ENCODE peak calls at places on chromosomes 2 and 18, in four cellular contexts. D is K562, W is GM12878, Y is HL-60. E is an unnamed sample.

GRCh38 chr2:30530346-30530745 is 83.3 kb downstream of the LCLAT1 start:
- DNase-seq in D (no peak), Y (no peak), W (no peak), E (no peak)

GRCh38 chr18:57150828-57151227 is 3.9 kb downstream of the BOD1L2 start:
- DNase-seq in Y (no peak), W (no peak), D (no peak), E (no peak)

GRCh38 chr18:55452123-55452611 is 135.8 kb downstream of the TCF4 start:
- DNase-seq in Y (no peak), W (no peak), D (peak), E (no peak)

GRCh38 chr2:18435425-18436037 is 124.9 kb downstream of the RDH14 start:
- DNase-seq in W (no peak), D (peak), Y (no peak), E (peak)

GRCh38 chr2:14079576-14079975 is 552.9 kb upstream of the LRATD1 start:
- DNase-seq in D (no peak), Y (no peak), W (no peak), E (no peak)

GRCh38 chr2:152585830-152586484 is 131.3 kb downstream of the PRPF40A start:
- DNase-seq in Y (no peak), W (no peak), D (peak), E (no peak)

GRCh38 chr2:219252900-219253752 is at the start of gene TUBA4B:
- DNase-seq in Y (no peak), W (no peak), D (peak), E (no peak)

GRCh38 chr2:232376260-232376659 is 2.3 kb upstream of the ALPP start:
- DNase-seq in Y (no peak), D (no peak), W (no peak), E (no peak)

GRCh38 chr2:126886201-126886905 is 12.3 kb upstream of the TEX51 start:
- DNase-seq in D (peak), W (no peak), Y (peak), E (peak)

GRCh38 chr2:62163106-62163831 is 32.6 kb upstream of the B3GNT2 start:
- DNase-seq in W (no peak), D (peak), Y (no peak), E (no peak)

GRCh38 chr2:174024524-174025270 is 59.5 kb upstream of the SP3 start:
- DNase-seq in D (no peak), Y (no peak), W (no peak), E (no peak)

GRCh38 chr2:219142329-219142728 is 18.3 kb downstream of the NHEJ1 start:
- DNase-seq in D (no peak), W (no peak), Y (no peak), E (no peak)

GRCh38 chr2:168705534-168706470 is 96.6 kb upstream of the NOSTRIN start:
- DNase-seq in W (no peak), D (peak), Y (no peak), E (no peak)

GRCh38 chr2:96500385-96501066 is 4.6 kb downstream of the NEURL3 start:
- DNase-seq in W (no peak), Y (no peak), D (no peak), E (no peak)

GRCh38 chr18:29154758-29155725 is 978.1 kb upstream of the CDH2 start:
- DNase-seq in W (no peak), Y (no peak), D (no peak), E (no peak)

GRCh38 chr2:48600204-48600813 is 17.3 kb upstream of the GTF2A1L start:
- DNase-seq in Y (no peak), W (no peak), D (peak), E (no peak)

GRCh38 chr2:100924122-100924519 is 78.0 kb upstream of the RPL31 start:
- DNase-seq in Y (no peak), D (no peak), W (no peak), E (no peak)

DNA sequence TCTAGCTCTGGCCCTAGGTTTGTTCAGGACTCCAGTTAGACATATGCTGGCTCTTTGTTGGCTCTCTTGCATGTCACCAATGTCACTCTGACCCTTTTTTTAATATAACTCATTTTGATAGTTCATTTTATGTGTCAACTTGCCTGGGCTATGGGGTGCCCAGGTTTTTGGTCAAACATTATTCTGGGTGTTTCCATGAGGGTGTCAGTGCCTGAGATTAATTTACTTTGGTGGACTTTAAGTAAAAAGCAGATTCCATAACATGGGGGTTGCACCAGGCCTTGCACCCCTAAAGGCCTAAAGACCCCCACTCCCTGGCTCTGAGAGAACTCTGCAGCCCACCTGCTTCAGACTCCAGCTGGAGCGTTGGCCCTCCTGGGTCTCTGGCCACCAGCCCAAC is 48.1 kb upstream of the SNTG2 start:
- DNase-seq in W (no peak), Y (no peak), D (no peak), E (no peak)
- TF ChIP-seq SPI1 in W (no peak), Y (no peak), D (no peak), E (no peak)

GRCh38 chr2:217711236-217711635 is 291.6 kb downstream of the TNS1 start:
- DNase-seq in Y (no peak), W (no peak), D (no peak), E (no peak)
- TF ChIP-seq SPI1 in Y (no peak), W (no peak), D (no peak), E (no peak)

GRCh38 chr18:7871560-7872456 is 304.7 kb downstream of the PTPRM start:
- DNase-seq in Y (no peak), W (no peak), D (no peak), E (no peak)
- TF ChIP-seq SPI1 in Y (no peak), W (no peak), D (no peak), E (no peak)

DNA sequence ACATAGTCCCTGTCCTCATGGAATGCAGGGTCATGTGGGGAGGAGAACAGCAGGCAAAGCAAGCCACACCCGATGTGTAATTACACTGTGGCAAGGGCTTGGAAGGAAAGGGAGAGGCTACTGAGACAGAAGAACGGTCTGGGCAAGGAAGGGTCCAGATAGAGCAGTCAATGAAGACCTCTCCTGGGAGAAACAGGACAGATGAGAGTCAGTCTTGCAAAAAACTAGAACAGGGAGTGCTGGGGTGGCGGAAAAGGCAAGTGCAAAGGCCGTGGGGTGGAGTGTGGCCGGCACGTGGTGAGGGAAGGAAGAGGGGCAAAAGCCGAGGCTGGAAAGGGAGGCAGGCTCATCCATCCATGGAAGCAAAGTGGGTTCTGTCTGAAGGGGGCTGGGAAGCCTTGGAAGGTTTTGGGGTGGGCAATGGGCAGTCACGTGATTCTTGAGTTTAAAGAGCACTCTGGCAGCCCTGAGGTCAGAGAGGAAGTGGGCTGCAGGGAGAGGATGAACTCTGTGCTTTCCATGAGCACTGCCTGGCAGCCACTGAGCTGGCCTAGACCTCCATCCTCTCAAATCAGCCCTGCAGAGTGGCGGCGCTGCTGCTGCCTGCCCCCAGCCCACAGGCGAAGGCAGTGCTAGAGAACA is 182.2 kb downstream of the INHBB start:
- DNase-seq in D (no peak), Y (no peak), W (no peak), E (no peak)
- TF ChIP-seq SPI1 in D (no peak), Y (no peak), W (no peak), E (no peak)

GRCh38 chr18:70411886-70412443 is 123.1 kb downstream of the SOCS6 start:
- DNase-seq in W (no peak), Y (no peak), D (no peak), E (no peak)
- TF ChIP-seq SPI1 in W (no peak), Y (no peak), D (no peak), E (no peak)

GRCh38 chr2:32780961-32781360 is 153.1 kb downstream of the TTC27 start:
- DNase-seq in D (no peak), Y (no peak), W (no peak), E (no peak)
- TF ChIP-seq SPI1 in D (no peak), Y (no peak), W (no peak), E (no peak)

GRCh38 chr2:159200498-159200897 is 86.0 kb downstream of the WDSUB1 start:
- DNase-seq in W (no peak), D (no peak), Y (no peak), E (no peak)
- TF ChIP-seq SPI1 in W (no peak), D (no peak), Y (no peak), E (no peak)

GRCh38 chr2:46364797-46365457 is 67.7 kb downstream of the EPAS1 start:
- DNase-seq in D (peak), Y (peak), W (no peak), E (peak)
- TF ChIP-seq SPI1 in D (no peak), Y (no peak), W (no peak), E (no peak)

GRCh38 chr18:25299426-25299825 is 52.5 kb downstream of the ZNF521 start:
- DNase-seq in Y (no peak), W (no peak), D (no peak), E (no peak)
- TF ChIP-seq SPI1 in Y (no peak), W (no peak), D (no peak), E (no peak)

DNA sequence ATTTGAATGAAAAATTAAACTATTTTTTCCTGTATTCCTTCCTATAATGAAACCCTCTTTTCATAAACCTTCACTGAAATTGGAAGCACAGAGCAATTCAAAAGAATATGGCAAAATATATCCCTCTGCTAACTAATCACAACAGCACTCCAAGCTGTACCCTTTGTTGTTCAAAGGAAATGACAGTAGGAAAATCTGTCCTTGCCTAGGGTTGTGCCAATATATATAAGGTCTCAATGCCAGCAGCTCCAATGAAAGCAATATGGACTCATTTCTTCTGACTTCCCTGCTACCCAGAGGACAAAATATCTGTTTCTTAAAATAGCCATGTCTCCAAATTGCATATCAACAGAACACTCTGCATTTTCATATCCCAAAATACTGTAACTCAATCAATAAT is 373.9 kb upstream of the MC4R start:
- DNase-seq in Y (no peak), W (no peak), D (no peak), E (no peak)
- TF ChIP-seq SPI1 in Y (no peak), W (no peak), D (no peak), E (no peak)